ENCODE peak calls at places on chromosome 9, in ten cellular contexts. T is PC-9, A is GM23338, J is fibroblast of lung, L is astrocyte, P is DND-41, V is mammary epithelial cell, U is GM12878, F is endothelial cell of umbilical vein, S is HCT116. M is an unnamed sample.

GRCh38 chr9:123996731-123997421 is 14.7 kb upstream of the LHX2 start:
- DNase-seq in T (peak; percentile 46), A (peak; percentile 53), J (no peak), L (no peak), P (no peak), V (peak; percentile 50), U (no peak), F (no peak), S (no peak), M (peak; percentile 75)

GRCh38 chr9:95017661-95018060 is 291.2 kb downstream of the AOPEP start:
- DNase-seq in T (no peak), A (no peak), J (peak; percentile 36), L (no peak), P (no peak), V (peak; percentile 69), U (no peak), F (no peak), S (no peak), M (no peak)

GRCh38 chr9:75087279-75087823 is 604 bp downstream of the NMRK1 start:
- DNase-seq in T (peak; percentile 64), A (peak; percentile 69), J (peak; percentile 52), L (peak; percentile 46), P (peak; percentile 62), V (peak; percentile 53), U (peak; percentile 57), F (peak; percentile 75), S (no peak), M (peak; percentile 83)

GRCh38 chr9:88782931-88783451 is 208.3 kb upstream of the S1PR3 start:
- DNase-seq in T (no peak), A (no peak), J (no peak), L (peak; percentile 65), P (no peak), V (peak; percentile 40), U (no peak), F (no peak), S (no peak), M (no peak)

GRCh38 chr9:130728721-130729120 is 35.1 kb downstream of the EXOSC2 start:
- DNase-seq in T (peak; percentile 52), A (no peak), J (peak; percentile 44), L (peak; percentile 83), P (no peak), V (peak; percentile 44), U (no peak), F (peak; percentile 67), S (peak; percentile 54), M (no peak)

GRCh38 chr9:129208191-129209091 is 30.4 kb upstream of the IER5L start:
- DNase-seq in T (no peak), A (peak; percentile 96), J (no peak), L (no peak), P (peak; percentile 81), V (peak; percentile 40), U (no peak), F (no peak), S (no peak), M (no peak)

GRCh38 chr9:34139477-34140146 is 13.1 kb upstream of the DCAF12 start:
- DNase-seq in T (no peak), A (peak; percentile 33), J (peak; percentile 95), L (peak; percentile 88), P (no peak), V (peak; percentile 60), U (no peak), F (peak; percentile 89), S (peak; percentile 41), M (no peak)

GRCh38 chr9:129405089-129405830 is 215.6 kb downstream of the C9orf50 start:
- DNase-seq in T (no peak), A (no peak), J (no peak), L (peak; percentile 73), P (no peak), V (no peak), U (no peak), F (no peak), S (no peak), M (no peak)

GRCh38 chr9:121298016-121298538 is 30.1 kb downstream of the GSN start:
- DNase-seq in T (no peak), A (peak; percentile 25), J (no peak), L (no peak), P (no peak), V (no peak), U (no peak), F (no peak), S (no peak), M (no peak)

GRCh38 chr9:121299125-121299466 is 31.1 kb downstream of the GSN start:
- DNase-seq in T (no peak), A (peak; percentile 56), J (no peak), L (no peak), P (no peak), V (no peak), U (no peak), F (peak; percentile 17), S (no peak), M (no peak)

GRCh38 chr9:121299467-121300282 is 31.7 kb downstream of the GSN start:
- DNase-seq in T (no peak), A (peak; percentile 47), J (no peak), L (no peak), P (no peak), V (peak; percentile 19), U (no peak), F (peak; percentile 41), S (no peak), M (no peak)

GRCh38 chr9:121297414-121297813 is 29.5 kb downstream of the GSN start:
- DNase-seq in T (no peak), A (no peak), J (no peak), L (no peak), P (no peak), V (no peak), U (no peak), F (no peak), S (no peak), M (no peak)

DNA sequence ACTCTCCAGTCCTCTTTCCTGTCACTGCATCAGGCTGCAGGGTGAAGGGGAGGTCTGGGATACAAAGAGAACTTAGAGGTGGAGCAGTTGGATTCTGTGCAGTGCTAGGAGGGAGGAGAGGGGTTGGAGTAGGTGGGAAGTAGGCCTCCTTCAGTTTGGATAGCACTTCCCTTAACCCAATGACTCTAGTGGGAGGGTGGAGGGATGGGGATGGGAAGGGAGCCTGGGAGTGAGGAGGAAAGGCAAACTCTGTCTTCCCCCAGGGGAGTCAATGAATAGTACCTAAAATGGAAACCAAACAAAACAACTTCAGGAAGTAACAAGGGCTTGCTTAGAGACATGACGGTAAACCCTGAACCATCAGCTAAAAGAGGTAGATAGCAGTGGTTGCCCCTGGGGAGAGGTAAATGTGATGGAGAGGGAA is 30.7 kb downstream of the GSN start:
- DNase-seq in T (no peak), A (peak; percentile 46), J (no peak), L (no peak), P (no peak), V (no peak), U (no peak), F (peak; percentile 43), S (no peak), M (no peak)
- TF ChIP-seq EZH2 in T (no peak), A (no peak), J (no peak), L (no peak), P (no peak), V (no peak), U (no peak), F (no peak), S (no peak), M (no peak)

GRCh38 chr9:7783635-7784063 is 15.9 kb downstream of the DMAC1 start:
- DNase-seq in T (no peak), A (no peak), J (no peak), L (no peak), P (no peak), V (no peak), U (no peak), F (no peak), S (no peak), M (no peak)

GRCh38 chr9:7782390-7783120 is 17.0 kb downstream of the DMAC1 start:
- DNase-seq in T (no peak), A (no peak), J (no peak), L (no peak), P (no peak), V (no peak), U (no peak), F (no peak), S (no peak), M (no peak)

GRCh38 chr9:7780261-7780988 is 19.2 kb downstream of the DMAC1 start:
- DNase-seq in T (no peak), A (no peak), J (peak; percentile 18), L (peak; percentile 76), P (no peak), V (peak; percentile 69), U (no peak), F (no peak), S (no peak), M (no peak)

GRCh38 chr9:7777776-7778175 is 21.8 kb downstream of the DMAC1 start:
- DNase-seq in T (no peak), A (no peak), J (no peak), L (no peak), P (no peak), V (peak; percentile 14), U (no peak), F (no peak), S (no peak), M (no peak)

GRCh38 chr9:7779201-7779600 is 20.4 kb downstream of the DMAC1 start:
- DNase-seq in T (no peak), A (no peak), J (no peak), L (no peak), P (no peak), V (no peak), U (no peak), F (no peak), S (no peak), M (no peak)
- TF ChIP-seq CTCF in T (no peak), A (no peak), J (no peak), L (no peak), P (no peak), V (no peak), U (no peak), F (no peak), S (no peak), M (no peak)

DNA sequence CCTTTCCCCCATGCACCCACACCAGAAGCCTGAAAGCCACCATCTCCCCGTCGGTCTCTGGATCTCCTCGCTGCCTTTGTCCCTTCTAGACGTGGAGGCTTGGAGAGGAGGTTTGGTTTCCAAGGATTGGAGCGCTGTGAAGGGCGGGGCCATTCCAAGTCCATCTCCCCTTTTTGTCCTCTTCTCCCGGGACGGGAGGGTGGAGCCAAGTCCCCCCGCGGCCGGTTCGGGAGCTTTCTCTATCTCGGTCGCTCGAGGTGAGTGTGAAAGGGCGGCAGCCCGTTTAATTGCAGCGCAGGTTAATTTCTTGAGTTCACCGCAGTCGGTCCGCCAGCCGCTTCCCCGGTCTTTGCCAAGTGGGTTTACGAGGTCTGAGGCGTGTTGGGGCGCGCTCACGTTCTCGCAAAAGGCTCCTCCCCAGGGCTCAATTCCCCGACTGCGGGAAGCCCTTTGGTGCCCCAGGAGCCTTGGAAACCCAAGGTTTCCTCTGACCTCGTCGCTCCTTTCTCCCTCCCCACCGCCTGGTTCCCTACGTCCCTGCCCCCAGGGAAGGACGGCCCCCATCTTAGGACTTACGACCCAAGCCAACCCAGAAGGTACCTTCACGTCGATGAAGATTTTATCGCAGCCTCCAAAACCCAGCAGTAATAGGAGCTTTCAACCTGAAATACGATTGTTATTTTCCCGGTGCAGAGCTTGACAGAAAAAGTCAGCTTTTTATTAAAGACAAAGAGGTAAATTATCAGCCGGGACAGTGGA is 2.8 kb upstream of the ZNF462 start:
- DNase-seq in T (no peak), A (peak; percentile 90), J (peak; percentile 43), L (peak; percentile 12), P (no peak), V (peak; percentile 79), U (no peak), F (peak; percentile 46), S (peak; percentile 41), M (no peak)
- H3K4me3 ChIP-seq in T (no peak overlapping the region), A (peak overlapping the region; percentile 87), J (peak overlapping the region; percentile 84), L (peak overlapping the region; percentile 93), P (no peak overlapping the region), V (peak overlapping the region; percentile 91), U (no peak overlapping the region), F (peak overlapping the region; percentile 69), S (peak overlapping the region; percentile 61), M (no peak overlapping the region)

DNA sequence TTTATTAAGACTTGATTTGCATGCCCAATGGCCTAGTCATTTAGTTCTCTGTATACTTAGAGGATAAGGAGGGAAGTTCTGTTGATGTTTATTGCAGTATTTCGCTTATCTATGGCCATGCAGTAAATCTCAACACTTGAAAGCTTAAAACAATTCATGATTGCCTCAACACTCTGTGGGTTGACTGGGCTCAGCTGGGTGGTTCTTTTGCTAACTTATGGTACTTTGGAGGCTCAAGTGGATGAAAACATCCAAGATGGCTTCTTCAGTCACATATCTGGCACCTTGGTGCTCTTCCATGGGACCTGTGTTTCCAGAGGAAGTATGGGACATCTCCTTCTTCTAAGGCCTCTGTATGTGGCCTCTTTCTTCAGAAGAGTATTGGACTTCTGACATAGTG is 10.3 kb upstream of the ROR2 start:
- DNase-seq in T (no peak), A (no peak), J (no peak), L (no peak), P (no peak), V (no peak), U (no peak), F (no peak), S (no peak), M (no peak)
- TF ChIP-seq EZH2 in T (no peak), A (no peak), J (no peak), L (no peak), P (no peak), V (no peak), U (no peak), F (no peak), S (no peak), M (no peak)

M was measured in MM.1S.